ENCODE peak calls at places on chromosomes 3 and 15, in seven cellular contexts. Z is HuH-7; G is pulmonary artery endothelial cell; E is HTR-8/SVneo; R is GM10248; C is ACHN; H is stimulated activated CD4-positive, alpha-beta T cell treated with anti-CD3 and anti-CD28 coated beads, Interleukin-2, amount 100 ng/mL, for 4 hours. N is an unnamed sample.

GRCh38 chr15:71362987-71363968 is 248.0 kb downstream of the THSD4 start:
- DNase-seq in Z (no peak), G (no peak), E (no peak), R (no peak), C (no peak), H (no peak), N (no peak)

GRCh38 chr3:14962762-14963161 is 15.4 kb downstream of the NR2C2 start:
- DNase-seq in Z (no peak), G (no peak), E (no peak), R (no peak), C (no peak), H (no peak), N (no peak)

GRCh38 chr3:186044973-186045372 is 63.9 kb downstream of the ETV5 start:
- DNase-seq in Z (no peak), G (peak), E (no peak), R (no peak), C (no peak), H (no peak), N (peak)

GRCh38 chr3:96657710-96658109 is 156.7 kb upstream of the EPHA6 start:
- DNase-seq in Z (no peak), G (no peak), E (no peak), R (no peak), C (no peak), H (no peak), N (no peak)

GRCh38 chr3:173865900-173866498 is 468.5 kb downstream of the NLGN1 start:
- DNase-seq in Z (no peak), G (no peak), E (no peak), R (no peak), C (no peak), H (no peak), N (no peak)

GRCh38 chr3:100268986-100269385 is 8.2 kb downstream of the TBC1D23 start:
- DNase-seq in Z (no peak), G (no peak), E (no peak), R (no peak), C (no peak), H (no peak), N (no peak)

GRCh38 chr3:31530039-31530983 is 2.4 kb upstream of the STT3B start:
- DNase-seq in Z (no peak), G (no peak), E (no peak), R (no peak), C (no peak), H (no peak), N (no peak)

GRCh38 chr15:36666228-36666627 is 86.8 kb downstream of the CDIN1 start:
- DNase-seq in Z (no peak), G (no peak), E (no peak), R (no peak), C (no peak), H (no peak), N (no peak)

GRCh38 chr15:59410448-59410896 is 27.5 kb upstream of the FAM81A start:
- DNase-seq in Z (peak), G (no peak), E (no peak), R (no peak), C (peak), H (no peak), N (no peak)

GRCh38 chr15:73632670-73633058 is 525 bp downstream of the NPTN start:
- DNase-seq in Z (no peak), G (no peak), E (no peak), R (no peak), C (no peak), H (no peak), N (no peak)

GRCh38 chr3:12585970-12586369 is 29.1 kb downstream of the MKRN2 start:
- DNase-seq in Z (no peak), G (no peak), E (no peak), R (peak), C (no peak), H (no peak), N (no peak)

N was measured in esophagus muscularis mucosa.